ENCODE peak calls at places on chromosomes 7 and 10, in ten cellular contexts. R is mucosa of descending colon, V is GM23338, S is Peyer's patch, Y is esophagus squamous epithelium, B is lower lobe of right lung, F is stomach, T is lung, Z is A549, Q is AG10803. D is an unnamed sample.

GRCh38 chr7:94909023-94909466 is 1.7 kb downstream of the PPP1R9A start:
- DNase-seq in R (no peak), V (no peak), S (no peak), Y (no peak), B (no peak), F (no peak), T (no peak), Z (peak), Q (no peak), D (no peak)

GRCh38 chr10:123488436-123488835 is 177.7 kb upstream of the GPR26 start:
- DNase-seq in R (no peak), V (no peak), S (no peak), Y (no peak), B (no peak), F (no peak), T (no peak), Z (no peak), Q (no peak), D (no peak)

GRCh38 chr10:113547426-113547825 is 5.4 kb upstream of the HABP2 start:
- DNase-seq in R (no peak), V (no peak), S (no peak), Y (no peak), B (no peak), F (no peak), T (no peak), Z (no peak), Q (no peak), D (no peak)

GRCh38 chr10:2985729-2986232 is 81.6 kb upstream of the PFKP start:
- DNase-seq in R (peak), V (no peak), S (no peak), Y (no peak), B (peak), F (peak), T (peak), Z (peak), Q (peak), D (no peak)

GRCh38 chr7:28608766-28609165 is 196.4 kb downstream of the CREB5 start:
- DNase-seq in R (no peak), V (no peak), S (no peak), Y (no peak), B (no peak), F (no peak), T (no peak), Z (no peak), Q (peak), D (no peak)

GRCh38 chr7:13687500-13687899 is 302.0 kb downstream of the ETV1 start:
- DNase-seq in R (no peak), V (no peak), S (no peak), Y (no peak), B (no peak), F (no peak), T (no peak), Z (no peak), Q (no peak), D (no peak)

GRCh38 chr7:120725376-120726039 is 132.4 kb downstream of the TSPAN12 start:
- DNase-seq in R (no peak), V (peak), S (no peak), Y (no peak), B (no peak), F (no peak), T (no peak), Z (peak), Q (peak), D (peak)

GRCh38 chr10:7887417-7887816 is 69.1 kb downstream of the TAF3 start:
- DNase-seq in R (no peak), V (no peak), S (no peak), Y (no peak), B (no peak), F (no peak), T (no peak), Z (no peak), Q (no peak), D (no peak)

GRCh38 chr10:91590142-91590903 is 42.5 kb downstream of the PPP1R3C start:
- DNase-seq in R (peak), V (no peak), S (no peak), Y (no peak), B (peak), F (peak), T (no peak), Z (peak), Q (peak), D (no peak)

GRCh38 chr10:126158090-126158489 is 230.2 kb downstream of the ADAM12 start:
- DNase-seq in R (no peak), V (no peak), S (no peak), Y (no peak), B (no peak), F (no peak), T (no peak), Z (no peak), Q (no peak), D (no peak)

GRCh38 chr7:1422512-1423265 is 36.6 kb downstream of the MICALL2 start:
- DNase-seq in R (no peak), V (no peak), S (no peak), Y (no peak), B (no peak), F (peak), T (no peak), Z (no peak), Q (no peak), D (no peak)

GRCh38 chr7:100614308-100614861 is 2.0 kb downstream of the MOSPD3 start:
- DNase-seq in R (no peak), V (no peak), S (no peak), Y (no peak), B (no peak), F (no peak), T (no peak), Z (no peak), Q (no peak), D (no peak)

GRCh38 chr10:129344506-129344905 is 122.5 kb upstream of the MGMT start:
- DNase-seq in R (no peak), V (no peak), S (no peak), Y (no peak), B (no peak), F (no peak), T (no peak), Z (no peak), Q (no peak), D (no peak)

DNA sequence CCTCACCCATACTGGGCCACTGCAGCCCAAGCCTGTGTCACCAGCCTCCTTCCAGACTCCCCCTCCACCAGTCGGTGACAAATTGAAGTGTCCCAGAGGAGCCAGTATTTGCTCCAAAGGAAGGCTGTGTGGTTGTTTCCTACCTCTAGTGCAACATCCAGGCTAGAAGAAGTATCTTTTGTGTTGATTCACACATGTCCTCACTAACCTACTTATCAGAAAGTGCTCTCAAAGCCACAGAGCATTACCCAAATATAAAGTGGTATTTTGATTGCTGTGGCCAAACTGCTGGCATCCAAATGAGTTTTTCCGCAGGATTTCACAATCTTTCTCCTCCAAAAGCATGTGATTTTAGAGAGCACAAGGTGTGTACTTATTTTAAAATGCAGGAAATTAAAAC is 134.8 kb downstream of the CUL2 start:
- DNase-seq in R (no peak), V (no peak), S (no peak), Y (no peak), B (no peak), F (no peak), T (peak), Z (no peak), Q (peak), D (no peak)
- H3K4me3 ChIP-seq in R (no peak), V (no peak), S (no peak), Y (no peak), B (no peak), F (no peak), T (no peak), Z (no peak), Q (no peak), D (no peak)

DNA sequence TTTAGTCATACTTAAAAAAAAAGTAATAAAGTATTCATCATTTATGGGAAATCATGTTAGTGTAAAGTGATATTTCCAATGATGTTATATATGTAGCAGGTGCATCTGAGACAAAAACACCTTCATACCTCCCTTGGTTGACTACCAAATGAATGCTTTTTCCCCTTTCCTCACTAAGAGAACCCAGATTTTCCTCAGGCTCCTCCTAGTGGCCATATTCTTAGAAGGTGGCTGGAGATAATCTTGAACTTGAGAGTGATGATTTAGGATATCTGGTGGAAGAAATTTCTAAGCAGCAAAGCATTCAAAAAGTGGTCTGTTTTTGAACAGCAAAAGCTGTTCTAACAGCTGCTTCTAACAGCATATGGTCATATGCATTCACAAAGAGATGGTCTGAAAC is 16.8 kb upstream of the DNAH11 start:
- DNase-seq in R (no peak), V (peak), S (no peak), Y (no peak), B (no peak), F (no peak), T (no peak), Z (peak), Q (no peak), D (peak)
- TF ChIP-seq CTCF in R (no peak), V (peak), S (peak), Y (no peak), B (peak), F (no peak), T (no peak), Z (peak), Q (peak), D (peak)

DNA sequence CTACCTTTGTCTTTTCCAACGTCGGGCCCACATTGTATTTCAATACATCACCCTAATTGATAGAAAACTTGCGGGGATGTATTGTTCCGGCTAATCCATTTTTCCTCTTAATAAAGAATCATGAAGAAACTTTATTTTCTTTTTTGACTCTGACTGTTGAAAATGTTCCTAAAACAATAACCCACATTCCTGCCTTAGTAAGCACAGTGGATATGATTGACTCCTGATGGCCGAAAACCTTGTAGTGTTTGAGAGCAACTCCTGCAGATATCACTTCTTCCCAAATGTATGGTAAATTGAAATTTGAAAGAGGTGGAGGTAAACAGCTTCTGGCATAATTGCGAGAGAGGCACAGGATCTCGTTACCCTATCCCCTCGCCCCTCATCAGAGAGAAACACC is 65.7 kb downstream of the BICC1 start:
- DNase-seq in R (no peak), V (no peak), S (no peak), Y (no peak), B (no peak), F (no peak), T (no peak), Z (no peak), Q (no peak), D (no peak)
- H3K4me3 ChIP-seq in R (no peak), V (no peak), S (no peak), Y (no peak), B (no peak), F (no peak), T (no peak), Z (no peak), Q (no peak), D (no peak)

GRCh38 chr7:117458977-117459583 is 20.7 kb upstream of the CFTR start:
- DNase-seq in R (no peak), V (peak), S (no peak), Y (no peak), B (no peak), F (no peak), T (no peak), Z (peak), Q (peak), D (peak)
- TF ChIP-seq CTCF in R (peak), V (peak), S (peak), Y (peak), B (peak), F (peak), T (peak), Z (peak), Q (peak), D (peak)